ENCODE peak calls at places on chromosome 14, in six cellular contexts. I is lower leg skin, F is suprapubic skin, S is adrenal gland, G is NB4, W is esophagus squamous epithelium. B is an unnamed sample.

GRCh38 chr14:51139221-51139681 is 44.3 kb upstream of the TRIM9 start:
- DNase-seq in I (peak; percentile 39), F (no peak), S (peak; percentile 16), G (peak; percentile 64), W (no peak), B (no peak)

GRCh38 chr14:40197344-40197743 is 765.1 kb upstream of the FBXO33 start:
- DNase-seq in I (no peak), F (no peak), S (no peak), G (no peak), W (no peak), B (no peak)

GRCh38 chr14:92409069-92409468 is 86.1 kb downstream of the SLC24A4 start:
- DNase-seq in I (no peak), F (no peak), S (no peak), G (no peak), W (no peak), B (no peak)

GRCh38 chr14:85856430-85856829 is 326.5 kb downstream of the FLRT2 start:
- DNase-seq in I (no peak), F (no peak), S (no peak), G (no peak), W (no peak), B (no peak)

GRCh38 chr14:50800032-50800431 is 30.9 kb downstream of the NIN start:
- DNase-seq in I (no peak), F (no peak), S (no peak), G (no peak), W (no peak), B (no peak)

GRCh38 chr14:33736299-33736698 is 214.6 kb downstream of the EGLN3 start:
- DNase-seq in I (no peak), F (no peak), S (no peak), G (no peak), W (no peak), B (no peak)

GRCh38 chr14:100384819-100385813 is 62.0 kb downstream of the SLC25A47 start:
- DNase-seq in I (no peak), F (no peak), S (no peak), G (peak; percentile 54), W (no peak), B (no peak)

GRCh38 chr14:93331375-93332031 is 1.3 kb downstream of the BTBD7 start:
- DNase-seq in I (no peak), F (no peak), S (peak; percentile 34), G (no peak), W (no peak), B (no peak)

GRCh38 chr14:49687942-49688700 is at the start of gene POLE2:
- DNase-seq in I (peak; percentile 28), F (peak; percentile 89), S (peak; percentile 66), G (peak; percentile 90), W (peak; percentile 2), B (peak; percentile 92)

GRCh38 chr14:87268997-87269396 is 724.0 kb downstream of the GALC start:
- DNase-seq in I (no peak), F (no peak), S (no peak), G (no peak), W (no peak), B (no peak)

GRCh38 chr14:67668559-67668958 is 5.9 kb downstream of the VTI1B start:
- DNase-seq in I (no peak), F (no peak), S (no peak), G (no peak), W (no peak), B (no peak)

GRCh38 chr14:84961637-84962036 is 568.3 kb upstream of the FLRT2 start:
- DNase-seq in I (no peak), F (no peak), S (no peak), G (no peak), W (no peak), B (no peak)

GRCh38 chr14:79278798-79279644 is 932.3 kb downstream of the DIO2 start:
- DNase-seq in I (peak; percentile 49), F (no peak), S (peak; percentile 57), G (no peak), W (no peak), B (peak; percentile 92)

GRCh38 chr14:62015248-62015647 is 253.0 kb downstream of the SNAPC1 start:
- DNase-seq in I (no peak), F (no peak), S (no peak), G (no peak), W (no peak), B (no peak)

GRCh38 chr14:61710853-61711817 is 15.8 kb downstream of the HIF1A start:
- DNase-seq in I (no peak), F (no peak), S (no peak), G (no peak), W (no peak), B (no peak)

GRCh38 chr14:28321475-28322244 is 444.9 kb upstream of the FOXG1 start:
- DNase-seq in I (no peak), F (no peak), S (no peak), G (no peak), W (no peak), B (no peak)

GRCh38 chr14:104095426-104096310 is 10.2 kb downstream of the ASPG start:
- DNase-seq in I (no peak), F (no peak), S (no peak), G (no peak), W (no peak), B (no peak)

GRCh38 chr14:104094709-104095425 is 9.4 kb downstream of the ASPG start:
- DNase-seq in I (no peak), F (no peak), S (peak; percentile 35), G (peak; percentile 67), W (no peak), B (no peak)

GRCh38 chr14:104096318-104096717 is 10.8 kb downstream of the ASPG start:
- DNase-seq in I (no peak), F (no peak), S (no peak), G (no peak), W (no peak), B (no peak)

GRCh38 chr14:104098272-104099095 is 13.0 kb downstream of the ASPG start:
- DNase-seq in I (no peak), F (no peak), S (no peak), G (no peak), W (no peak), B (no peak)

DNA sequence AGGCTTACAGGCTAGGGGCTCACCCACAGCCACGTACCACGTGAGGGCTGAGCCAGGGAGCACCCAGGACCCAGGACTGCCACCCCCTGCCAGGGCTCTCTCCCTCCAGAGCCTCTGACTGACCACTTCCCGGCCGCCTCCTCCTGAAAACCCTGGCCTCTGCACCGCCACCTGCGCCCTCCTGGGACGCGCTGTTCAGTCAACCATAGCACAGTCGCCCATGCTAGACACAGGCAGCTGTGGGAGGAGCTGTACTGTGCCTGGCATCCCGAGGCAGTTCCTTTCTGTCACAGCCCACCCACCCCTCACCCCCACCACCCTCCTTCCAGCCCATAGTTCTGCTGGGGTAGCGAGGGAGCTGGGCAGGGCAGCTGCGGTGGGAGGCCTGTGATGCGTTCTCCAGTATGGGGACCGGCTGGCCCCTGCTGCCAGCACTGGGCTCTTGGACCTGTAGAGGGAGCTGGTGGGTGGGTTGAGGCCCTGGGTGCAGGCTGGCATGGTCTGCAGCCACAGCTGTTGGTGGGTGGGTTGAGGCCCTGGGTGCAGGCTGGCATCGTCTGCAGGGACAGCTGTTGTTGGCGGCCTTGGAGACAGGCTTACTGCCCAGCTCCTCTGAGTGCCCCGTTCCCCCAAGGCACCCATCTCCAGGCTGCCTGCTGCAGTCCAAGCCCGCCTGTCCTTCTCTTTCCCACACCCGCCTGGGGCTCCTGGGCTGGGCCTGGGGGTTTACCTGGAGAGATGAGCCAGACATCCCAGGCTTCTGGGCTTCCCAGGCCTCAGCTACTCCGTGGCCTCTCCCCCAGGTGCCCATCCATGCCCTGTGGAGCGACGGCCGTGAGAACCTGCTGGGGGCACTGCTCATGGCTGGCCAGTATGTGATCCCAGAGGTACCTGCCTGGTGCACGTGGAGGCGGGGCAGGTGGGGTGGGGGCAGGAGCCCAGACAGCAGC is 11.5 kb downstream of the ASPG start:
- DNase-seq in I (no peak), F (no peak), S (no peak), G (no peak), W (no peak), B (no peak)
- TF ChIP-seq CTCF in I (no peak), F (no peak), S (no peak), G (peak; percentile 13), W (no peak), B (peak; percentile 32)

DNA sequence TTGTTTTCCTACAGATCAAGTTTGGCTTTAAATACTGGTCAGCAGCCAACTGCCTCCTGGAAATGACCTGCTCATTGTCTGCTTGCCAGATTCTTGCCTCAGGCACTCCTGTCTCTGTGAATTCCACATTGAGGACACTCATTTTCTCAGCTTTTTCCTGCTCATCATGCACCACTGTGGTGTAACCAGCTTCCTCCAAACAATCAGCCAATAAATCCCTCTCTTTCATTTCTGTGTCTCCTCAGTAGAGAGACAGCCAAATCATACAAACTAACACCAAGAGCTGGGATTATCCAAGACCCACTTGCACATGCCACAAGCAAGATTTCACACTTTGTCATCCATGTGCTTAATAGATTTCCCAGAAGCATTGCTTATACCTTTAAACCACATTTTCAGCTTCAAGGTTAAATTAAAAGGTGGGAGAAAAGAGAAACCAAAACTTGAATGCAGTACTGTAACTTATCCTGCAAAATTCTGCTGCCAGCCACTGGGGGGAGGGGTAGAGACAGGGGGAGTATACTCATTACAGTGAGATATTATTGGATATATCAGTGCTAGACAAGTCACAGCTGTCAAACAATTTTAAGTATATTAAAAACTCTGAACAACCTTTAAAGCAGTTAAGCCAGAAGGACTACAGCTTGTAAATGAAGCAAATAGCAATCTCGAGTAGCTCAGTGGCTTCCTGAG is 105.0 kb downstream of the PPP2R5E start:
- DNase-seq in I (peak; percentile 58), F (no peak), S (peak; percentile 88), G (peak; percentile 15), W (no peak), B (no peak)
- TF ChIP-seq CTCF in I (no peak), F (no peak), S (peak; percentile 38), G (no peak), W (peak; percentile 31), B (peak; percentile 42)

GRCh38 chr14:58828298-58828697 is 190.5 kb downstream of the DACT1 start:
- DNase-seq in I (no peak), F (no peak), S (no peak), G (no peak), W (no peak), B (no peak)

GRCh38 chr14:58824796-58825195 is 187.0 kb downstream of the DACT1 start:
- DNase-seq in I (no peak), F (no peak), S (no peak), G (no peak), W (no peak), B (no peak)

GRCh38 chr14:58829594-58829993 is 191.8 kb downstream of the DACT1 start:
- DNase-seq in I (no peak), F (no peak), S (no peak), G (no peak), W (no peak), B (no peak)

GRCh38 chr14:58824106-58824505 is 186.3 kb downstream of the DACT1 start:
- DNase-seq in I (no peak), F (no peak), S (no peak), G (no peak), W (no peak), B (no peak)

GRCh38 chr14:58826845-58827686 is 189.3 kb downstream of the DACT1 start:
- DNase-seq in I (no peak), F (no peak), S (no peak), G (peak; percentile 19), W (no peak), B (no peak)
- TF ChIP-seq CTCF in I (no peak), F (no peak), S (peak; percentile 22), G (no peak), W (no peak), B (peak; percentile 45)

DNA sequence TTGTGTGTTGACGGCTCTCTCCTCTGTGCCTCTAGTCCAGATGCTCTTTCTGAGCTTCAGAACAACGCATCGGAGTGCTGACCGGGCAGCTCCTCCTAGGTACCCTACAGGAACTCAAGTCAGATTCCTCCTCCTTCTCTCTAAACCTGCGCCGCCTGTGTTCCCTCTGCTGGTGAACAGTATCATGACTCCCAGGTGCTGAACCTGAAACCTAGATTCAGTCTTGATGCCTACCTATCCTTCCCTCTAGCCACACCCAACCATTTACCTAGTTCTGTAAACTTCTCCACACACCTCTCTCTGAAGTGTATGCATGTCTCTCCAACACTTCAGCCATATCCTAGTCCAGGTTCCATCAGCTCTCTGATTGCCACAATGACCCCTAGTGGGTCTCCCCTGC is 112.7 kb downstream of the EFCAB11 start:
- DNase-seq in I (no peak), F (no peak), S (no peak), G (no peak), W (no peak), B (no peak)
- TF ChIP-seq CTCF in I (no peak), F (no peak), S (no peak), G (no peak), W (no peak), B (no peak)